ENCODE peak calls at places on chromosomes 6 and 20, in seven cellular contexts. X, Z, U, A, J, S and N are unnamed samples.

GRCh38 chr6:89487864-89488263 is 54.9 kb downstream of the ANKRD6 start:
- DNase-seq in X (no peak), Z (no peak), U (no peak), A (no peak), J (no peak), S (no peak), N (no peak)

GRCh38 chr6:79702701-79703100 is 71.6 kb downstream of the SH3BGRL2 start:
- DNase-seq in X (no peak), Z (no peak), U (no peak), A (no peak), J (no peak), S (no peak), N (no peak)

GRCh38 chr6:30548375-30548774 is 7.9 kb downstream of the GNL1 start:
- DNase-seq in X (peak; percentile 65), Z (no peak), U (no peak), A (no peak), J (no peak), S (no peak), N (no peak)

GRCh38 chr6:166940643-166941068 is 15.7 kb downstream of the RNASET2 start:
- DNase-seq in X (peak; percentile 37), Z (no peak), U (no peak), A (no peak), J (no peak), S (peak; percentile 89), N (no peak)

GRCh38 chr6:37251211-37251610 is 6.4 kb upstream of the TBC1D22B start:
- DNase-seq in X (peak; percentile 66), Z (no peak), U (no peak), A (no peak), J (peak; percentile 50), S (no peak), N (no peak)

GRCh38 chr20:57594092-57594911 is 25.9 kb downstream of the ZBP1 start:
- DNase-seq in X (peak; percentile 8), Z (peak; percentile 31), U (peak; percentile 62), A (peak; percentile 62), J (peak; percentile 30), S (peak; percentile 43), N (peak; percentile 34)

GRCh38 chr6:43738877-43739641 is 31.0 kb upstream of the VEGFA start:
- DNase-seq in X (no peak), Z (no peak), U (no peak), A (peak; percentile 16), J (no peak), S (no peak), N (no peak)

GRCh38 chr6:4153514-4153985 is 18.2 kb upstream of the ECI2 start:
- DNase-seq in X (no peak), Z (no peak), U (no peak), A (no peak), J (no peak), S (no peak), N (no peak)

GRCh38 chr6:145898376-145898775 is 65.8 kb downstream of the SHPRH start:
- DNase-seq in X (peak; percentile 45), Z (no peak), U (no peak), A (no peak), J (no peak), S (peak; percentile 50), N (no peak)

GRCh38 chr6:148776321-148776966 is 29.6 kb downstream of the UST start:
- DNase-seq in X (peak; percentile 82), Z (no peak), U (no peak), A (no peak), J (peak; percentile 50), S (no peak), N (no peak)

GRCh38 chr6:110319843-110320242 is 38.3 kb downstream of the METTL24 start:
- DNase-seq in X (no peak), Z (no peak), U (no peak), A (no peak), J (no peak), S (no peak), N (no peak)

GRCh38 chr6:121748850-121749249 is 313.4 kb downstream of the GJA1 start:
- DNase-seq in X (no peak), Z (no peak), U (no peak), A (no peak), J (peak; percentile 12), S (no peak), N (peak; percentile 86)

GRCh38 chr6:28709478-28710349 is 184.0 kb downstream of the GPX5 start:
- DNase-seq in X (no peak), Z (no peak), U (peak; percentile 60), A (peak; percentile 49), J (peak; percentile 6), S (peak; percentile 49), N (peak; percentile 88)

GRCh38 chr6:87755697-87756671 is 54.0 kb upstream of the AKIRIN2 start:
- DNase-seq in X (peak; percentile 17), Z (no peak), U (no peak), A (no peak), J (no peak), S (no peak), N (peak; percentile 26)

GRCh38 chr6:106924699-106925523 is 49.6 kb downstream of the CD24 start:
- DNase-seq in X (no peak), Z (no peak), U (no peak), A (no peak), J (no peak), S (peak; percentile 9), N (no peak)

GRCh38 chr6:83198486-83199172 is 5.5 kb downstream of the RWDD2A start:
- DNase-seq in X (peak; percentile 69), Z (no peak), U (no peak), A (no peak), J (no peak), S (no peak), N (no peak)

GRCh38 chr6:32825966-32826365 is 9.2 kb upstream of the HLA-DOB start:
- DNase-seq in X (peak; percentile 55), Z (no peak), U (no peak), A (no peak), J (peak; percentile 70), S (peak; percentile 46), N (peak; percentile 60)

GRCh38 chr20:53352727-53353440 is 240.8 kb downstream of the ZNF217 start:
- DNase-seq in X (no peak), Z (no peak), U (no peak), A (no peak), J (peak; percentile 13), S (peak; percentile 71), N (peak; percentile 9)

GRCh38 chr20:5848711-5849505 is 98.7 kb downstream of the SHLD1 start:
- DNase-seq in X (peak; percentile 75), Z (no peak), U (no peak), A (no peak), J (peak; percentile 47), S (no peak), N (no peak)

GRCh38 chr20:51487525-51488279 is 54.8 kb downstream of the NFATC2 start:
- DNase-seq in X (peak; percentile 95), Z (no peak), U (no peak), A (no peak), J (peak; percentile 93), S (no peak), N (no peak)

GRCh38 chr6:43368517-43369160 is 808 bp downstream of the ZNF318 start:
- DNase-seq in X (peak; percentile 37), Z (no peak), U (peak; percentile 62), A (peak; percentile 51), J (peak; percentile 74), S (peak; percentile 46), N (peak; percentile 74)

GRCh38 chr6:100271625-100272024 is 193.1 kb downstream of the SIM1 start:
- DNase-seq in X (no peak), Z (no peak), U (no peak), A (no peak), J (no peak), S (no peak), N (no peak)
- H2BK120ac ChIP-seq in X (peak overlapping the region; percentile 53), Z (no peak overlapping the region), U (no peak overlapping the region), A (no peak overlapping the region), J (no peak overlapping the region), S (no peak overlapping the region), N (no peak overlapping the region)

GRCh38 chr6:143753678-143754077 is 75.9 kb downstream of the PHACTR2 start:
- DNase-seq in X (no peak), Z (no peak), U (no peak), A (no peak), J (no peak), S (no peak), N (no peak)
- H2BK120ac ChIP-seq in X (no peak overlapping the region), Z (no peak overlapping the region), U (no peak overlapping the region), A (no peak overlapping the region), J (no peak overlapping the region), S (no peak overlapping the region), N (no peak overlapping the region)

GRCh38 chr6:139375239-139376053 is 998 bp upstream of the CITED2 start:
- DNase-seq in X (peak; percentile 98), Z (peak; percentile 71), U (peak; percentile 93), A (peak; percentile 93), J (peak; percentile 98), S (peak; percentile 96), N (peak; percentile 99)

GRCh38 chr6:139374357-139375238 is at the start of gene CITED2:
- DNase-seq in X (peak; percentile 96), Z (peak; percentile 70), U (peak; percentile 96), A (peak; percentile 92), J (peak; percentile 97), S (peak; percentile 93), N (peak; percentile 98)

GRCh38 chr6:139373154-139373927 is 1.1 kb downstream of the CITED2 start:
- DNase-seq in X (peak; percentile 40), Z (no peak), U (peak; percentile 21), A (peak; percentile 40), J (peak; percentile 58), S (peak; percentile 15), N (peak; percentile 63)

GRCh38 chr6:139372326-139373153 is 1.9 kb downstream of the CITED2 start:
- DNase-seq in X (peak; percentile 18), Z (no peak), U (no peak), A (no peak), J (peak; percentile 30), S (no peak), N (no peak)

GRCh38 chr6:139373928-139374356 is 506 bp downstream of the CITED2 start:
- DNase-seq in X (no peak), Z (no peak), U (no peak), A (no peak), J (no peak), S (no peak), N (no peak)
- H2BK120ac ChIP-seq in X (peak overlapping the region; percentile 67), Z (peak overlapping the region; percentile 78), U (peak overlapping the region; percentile 61), A (no peak overlapping the region), J (peak overlapping the region; percentile 57), S (peak overlapping the region; percentile 34), N (no peak overlapping the region)

GRCh38 chr20:199996-200395 is 10.5 kb upstream of the DEFB128 start:
- DNase-seq in X (no peak), Z (no peak), U (no peak), A (no peak), J (no peak), S (no peak), N (no peak)

GRCh38 chr20:198225-198624 is 8.7 kb upstream of the DEFB128 start:
- DNase-seq in X (no peak), Z (no peak), U (no peak), A (no peak), J (no peak), S (no peak), N (no peak)
- H2BK120ac ChIP-seq in X (no peak overlapping the region), Z (no peak overlapping the region), U (no peak overlapping the region), A (no peak overlapping the region), J (no peak overlapping the region), S (no peak overlapping the region), N (no peak overlapping the region)